ENCODE peak calls at places on chromosome 22, in four cellular contexts. T is kidney, X is heart right ventricle, R is astrocyte of the spinal cord. P is an unnamed sample.

GRCh38 chr22:46957521-46957920 is 195.1 kb downstream of the TBC1D22A start:
- DNase-seq in R (no peak), X (no peak), T (peak; percentile 52), P (no peak)

GRCh38 chr22:18088825-18089568 is 11.2 kb downstream of the PEX26 start:
- DNase-seq in X (no peak), T (no peak), R (no peak), P (no peak)

GRCh38 chr22:46131151-46131587 is 19.2 kb upstream of the PPARA start:
- DNase-seq in X (no peak), T (peak; percentile 62), R (no peak), P (no peak)

GRCh38 chr22:48517039-48518030 is 1310.3 kb downstream of the BRD1 start:
- DNase-seq in X (no peak), R (no peak), T (no peak), P (no peak)

GRCh38 chr22:44312766-44313165 is at the start of gene SHISAL1:
- DNase-seq in R (peak; percentile 50), T (no peak), X (no peak), P (peak; percentile 26)

GRCh38 chr22:46275455-46276129 is 7.8 kb downstream of the TTC38 start:
- DNase-seq in T (no peak), R (no peak), X (no peak), P (no peak)

GRCh38 chr22:21591695-21592094 is 24.2 kb downstream of the UBE2L3 start:
- DNase-seq in R (no peak), X (peak; percentile 57), T (no peak), P (no peak)

GRCh38 chr22:39176067-39176621 is 23.7 kb upstream of the CBX7 start:
- DNase-seq in T (peak; percentile 94), X (peak; percentile 73), R (peak; percentile 49), P (peak; percentile 35)

GRCh38 chr22:48208894-48209293 is 1446.4 kb downstream of the TBC1D22A start:
- DNase-seq in T (no peak), X (no peak), R (no peak), P (no peak)

GRCh38 chr22:36325163-36326031 is 62.4 kb downstream of the MYH9 start:
- DNase-seq in X (peak; percentile 71), R (peak; percentile 95), T (peak; percentile 92), P (peak; percentile 95)

GRCh38 chr22:30424471-30425326 is 869 bp upstream of the MTFP1 start:
- DNase-seq in T (peak; percentile 60), R (no peak), X (no peak), P (peak; percentile 57)

GRCh38 chr22:20956258-20957117 is 10.6 kb upstream of the AIFM3 start:
- DNase-seq in R (peak; percentile 31), T (no peak), X (no peak), P (peak; percentile 51)

GRCh38 chr22:24894220-24894975 is 52.1 kb downstream of the LHFPL7 start:
- DNase-seq in T (peak; percentile 95), X (peak; percentile 85), R (peak; percentile 98), P (peak; percentile 95)
- H3K4me3 ChIP-seq in T (no peak overlapping the region), X (peak overlapping the region; percentile 11), R (no peak overlapping the region), P (no peak overlapping the region)

DNA sequence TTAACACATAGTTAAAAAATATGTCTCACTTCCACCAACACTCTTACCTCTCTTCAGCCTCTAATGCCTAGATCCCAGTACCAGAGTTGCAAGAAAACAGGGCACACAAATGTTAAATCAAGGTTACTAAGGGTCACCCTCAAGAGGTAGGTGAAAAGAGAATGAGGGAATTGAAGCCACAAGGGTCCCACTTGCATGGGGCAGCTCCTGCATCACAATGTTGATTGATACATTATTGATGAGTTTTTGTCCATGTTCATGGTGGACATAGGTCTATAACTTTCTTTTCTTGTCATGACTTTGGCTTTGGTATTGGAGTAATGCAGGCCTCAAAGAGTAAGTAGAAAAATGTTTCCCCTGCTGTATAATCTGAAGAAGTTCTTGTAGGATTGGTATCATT is 46.0 kb upstream of the IGLL5 start:
- DNase-seq in X (no peak), T (no peak), R (no peak), P (no peak)
- H3K4me3 ChIP-seq in X (no peak overlapping the region), T (no peak overlapping the region), R (no peak overlapping the region), P (no peak overlapping the region)

DNA sequence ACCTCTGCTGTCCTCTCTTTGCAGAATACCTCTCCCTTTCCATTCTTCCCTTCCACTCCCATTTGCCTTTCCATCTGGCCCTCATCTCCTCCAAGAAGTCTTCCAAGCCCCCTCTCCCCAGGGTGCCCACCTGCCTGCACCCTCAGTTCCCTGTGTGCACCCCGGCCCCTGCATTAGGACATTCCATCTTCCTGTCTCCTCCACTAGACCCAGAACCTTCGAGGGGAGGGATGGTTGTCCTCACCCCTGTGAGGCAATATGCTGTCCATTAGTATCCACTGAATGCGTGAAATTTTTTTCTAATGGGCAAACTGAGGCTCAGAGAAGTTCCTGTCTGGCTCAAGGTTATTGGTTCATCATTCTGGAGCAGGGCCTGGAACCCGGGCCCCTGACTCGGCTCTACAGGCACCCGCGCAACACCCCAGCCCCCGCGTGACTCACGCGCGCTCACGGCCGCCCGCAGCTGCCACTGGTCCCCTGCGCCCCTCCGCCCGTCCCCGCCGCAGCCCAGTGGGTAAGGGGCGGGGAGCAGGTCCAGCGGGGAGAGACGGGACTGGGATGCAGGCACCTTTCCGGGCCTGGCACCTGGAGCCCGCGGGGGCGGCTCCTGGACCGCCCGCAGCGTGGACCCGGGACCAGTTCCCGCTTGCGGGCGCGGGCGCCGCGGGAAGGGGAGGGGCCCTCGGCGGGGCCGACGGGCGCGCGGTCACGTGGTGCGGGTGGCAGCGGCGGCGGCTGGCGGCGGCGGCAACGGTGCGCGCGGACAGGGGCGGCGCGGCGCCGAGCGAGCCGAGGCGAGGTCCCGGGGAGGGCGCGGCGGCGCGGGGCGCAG is 7.0 kb downstream of the SEPTIN3 start:
- DNase-seq in T (no peak), X (no peak), R (no peak), P (no peak)
- H3K4me3 ChIP-seq in T (no peak overlapping the region), X (peak overlapping the region; percentile 54), R (peak overlapping the region; percentile 15), P (no peak overlapping the region)

GRCh38 chr22:19631899-19632670 is 82.2 kb upstream of the SEPTIN5 start:
- DNase-seq in R (peak; percentile 20), X (no peak), T (peak; percentile 48), P (peak; percentile 40)

GRCh38 chr22:19630614-19631013 is 83.7 kb upstream of the SEPTIN5 start:
- DNase-seq in R (no peak), X (no peak), T (no peak), P (no peak)

GRCh38 chr22:19634206-19634536 is 80.1 kb upstream of the SEPTIN5 start:
- DNase-seq in R (no peak), X (no peak), T (peak; percentile 47), P (no peak)

GRCh38 chr22:19634576-19634975 is 79.7 kb upstream of the SEPTIN5 start:
- DNase-seq in R (no peak), T (peak; percentile 29), X (no peak), P (no peak)

GRCh38 chr22:19632671-19633148 is 81.6 kb upstream of the SEPTIN5 start:
- DNase-seq in X (no peak), T (peak; percentile 60), R (no peak), P (no peak)
- H3K4me3 ChIP-seq in X (no peak overlapping the region), T (no peak overlapping the region), R (no peak overlapping the region), P (no peak overlapping the region)

DNA sequence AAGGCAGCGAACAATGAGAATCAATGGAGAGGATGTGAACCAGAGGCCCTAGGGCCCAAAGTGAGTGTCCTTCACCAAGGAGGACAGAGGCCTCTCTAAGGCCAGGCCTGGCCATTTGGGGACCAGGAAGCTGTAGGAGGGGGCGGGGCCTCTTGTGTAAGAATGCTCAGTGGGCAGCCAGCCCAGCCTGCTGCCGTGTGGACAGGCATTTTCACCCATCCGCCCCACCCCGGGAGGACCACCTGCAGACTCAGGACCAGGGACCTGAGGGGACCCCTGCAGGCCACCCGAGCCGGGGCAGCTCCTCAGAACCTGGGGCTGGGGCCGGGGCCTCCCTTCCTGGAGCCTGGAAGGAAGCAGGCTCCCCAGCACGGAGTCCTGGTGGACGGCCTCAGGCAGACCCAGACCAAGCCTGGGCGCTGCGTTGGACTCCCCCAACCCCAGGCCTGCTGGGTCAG is 1.7 kb upstream of the TRABD start:
- DNase-seq in T (peak; percentile 93), R (peak; percentile 31), X (peak; percentile 78), P (peak; percentile 46)
- H3K4me3 ChIP-seq in T (no peak overlapping the region), R (no peak overlapping the region), X (peak overlapping the region; percentile 78), P (no peak overlapping the region)

GRCh38 chr22:37545703-37546435 is 14.4 kb upstream of the CDC42EP1 start:
- DNase-seq in T (peak; percentile 98), R (peak; percentile 97), X (peak; percentile 95), P (peak; percentile 94)
- H3K4me3 ChIP-seq in T (no peak overlapping the region), R (peak overlapping the region; percentile 10), X (peak overlapping the region; percentile 44), P (peak overlapping the region; percentile 17)

DNA sequence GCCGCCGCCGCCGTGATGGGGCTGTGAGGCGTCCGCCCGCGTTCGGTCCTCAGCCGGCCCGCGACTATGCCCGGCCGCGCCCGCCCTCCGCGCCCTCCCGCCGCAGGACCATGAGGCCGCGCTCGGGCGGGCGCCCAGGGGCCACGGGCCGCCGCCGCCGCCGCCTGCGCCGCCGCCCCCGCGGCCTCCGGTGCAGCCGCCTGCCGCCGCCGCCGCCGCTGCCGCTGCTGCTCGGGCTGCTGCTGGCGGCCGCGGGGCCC is 215 bp downstream of the ZNRF3 start:
- DNase-seq in R (no peak), X (no peak), T (no peak), P (no peak)
- H3K4me3 ChIP-seq in R (peak overlapping the region; percentile 65), X (peak overlapping the region; percentile 70), T (no peak overlapping the region), P (peak overlapping the region; percentile 68)